ENCODE peak calls at places on chromosomes 13 and 19, in nine cellular contexts. T, L, M, I, Y, A, N, P and S are unnamed samples.

GRCh38 chr19:34291235-34291634 is 36.9 kb downstream of the GARRE1 start:
- DNase-seq in T (no peak), L (no peak), M (no peak), I (no peak), Y (no peak), A (no peak), N (no peak), P (no peak), S (no peak)

GRCh38 chr19:44988896-44989563 is 12.2 kb upstream of the RELB start:
- DNase-seq in T (peak; percentile 8), L (peak; percentile 81), M (peak; percentile 89), I (peak; percentile 40), Y (peak; percentile 48), A (peak; percentile 87), N (peak; percentile 34), P (peak; percentile 74), S (peak; percentile 83)

GRCh38 chr13:113658836-113659235 is 838 bp upstream of the ATP4B start:
- DNase-seq in T (no peak), L (no peak), M (peak; percentile 69), I (peak; percentile 0), Y (no peak), A (no peak), N (no peak), P (peak; percentile 23), S (no peak)

GRCh38 chr13:77698211-77699058 is 948 bp downstream of the SLAIN1 start:
- DNase-seq in T (no peak), L (peak; percentile 40), M (peak; percentile 85), I (peak; percentile 19), Y (no peak), A (peak; percentile 15), N (peak; percentile 21), P (peak; percentile 46), S (peak; percentile 9)

GRCh38 chr13:112622375-112622774 is 34.4 kb upstream of the TUBGCP3 start:
- DNase-seq in T (no peak), L (no peak), M (no peak), I (no peak), Y (no peak), A (no peak), N (no peak), P (no peak), S (no peak)

GRCh38 chr19:33982706-33983105 is 186.0 kb downstream of the KCTD15 start:
- DNase-seq in T (no peak), L (no peak), M (no peak), I (no peak), Y (no peak), A (no peak), N (no peak), P (no peak), S (no peak)

GRCh38 chr13:48923376-48923775 is 52.3 kb upstream of the FNDC3A start:
- DNase-seq in T (no peak), L (no peak), M (no peak), I (peak; percentile 14), Y (no peak), A (no peak), N (no peak), P (no peak), S (no peak)

GRCh38 chr13:41458939-41459753 is 1.8 kb downstream of the RGCC start:
- DNase-seq in T (no peak), L (peak; percentile 67), M (no peak), I (peak; percentile 26), Y (peak; percentile 34), A (peak; percentile 84), N (no peak), P (peak; percentile 46), S (peak; percentile 57)

GRCh38 chr13:111955412-111955769 is 111.6 kb upstream of the SOX1 start:
- DNase-seq in T (no peak), L (no peak), M (peak; percentile 60), I (no peak), Y (no peak), A (no peak), N (no peak), P (peak; percentile 15), S (no peak)

GRCh38 chr19:13610042-13610691 is 103.9 kb upstream of the CACNA1A start:
- DNase-seq in T (no peak), L (peak; percentile 44), M (no peak), I (no peak), Y (no peak), A (no peak), N (no peak), P (peak; percentile 29), S (no peak)

GRCh38 chr19:1324249-1324791 is 38.6 kb downstream of the EFNA2 start:
- DNase-seq in T (no peak), L (no peak), M (no peak), I (no peak), Y (no peak), A (no peak), N (no peak), P (no peak), S (no peak)

GRCh38 chr13:86813198-86813597 is 858.0 kb upstream of the SLITRK5 start:
- DNase-seq in T (no peak), L (no peak), M (no peak), I (no peak), Y (no peak), A (no peak), N (no peak), P (no peak), S (no peak)

GRCh38 chr13:31044658-31045620 is 112.5 kb downstream of the TEX26 start:
- DNase-seq in T (no peak), L (peak; percentile 31), M (peak; percentile 20), I (no peak), Y (peak; percentile 2), A (no peak), N (no peak), P (no peak), S (no peak)

DNA sequence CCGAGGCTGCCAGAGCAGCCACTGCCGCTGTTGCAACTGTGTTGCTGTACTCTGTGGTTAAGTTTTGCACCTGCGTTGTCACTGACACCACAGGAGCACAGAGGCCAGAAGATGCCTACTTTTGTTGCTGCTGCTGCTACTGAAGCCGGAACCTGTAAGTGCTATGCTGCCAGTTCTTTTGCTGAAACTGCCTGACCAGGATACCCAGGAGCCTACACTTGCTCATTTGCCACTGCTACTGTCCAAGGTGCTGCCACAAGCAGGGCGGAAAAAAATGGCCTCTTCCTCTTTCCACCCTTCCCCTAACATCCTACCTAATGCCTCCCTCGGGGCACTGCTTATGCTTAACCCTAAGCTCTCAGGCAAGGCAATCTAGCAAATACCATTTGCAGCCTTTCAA is 29.0 kb upstream of the NBEA start:
- DNase-seq in T (no peak), L (no peak), M (no peak), I (no peak), Y (peak; percentile 1), A (peak; percentile 39), N (no peak), P (no peak), S (peak; percentile 33)
- H3K4me3 ChIP-seq in T (no peak overlapping the region), L (no peak overlapping the region), M (no peak overlapping the region), I (no peak overlapping the region), Y (no peak overlapping the region), A (no peak overlapping the region), N (no peak overlapping the region), P (no peak overlapping the region), S (no peak overlapping the region)

DNA sequence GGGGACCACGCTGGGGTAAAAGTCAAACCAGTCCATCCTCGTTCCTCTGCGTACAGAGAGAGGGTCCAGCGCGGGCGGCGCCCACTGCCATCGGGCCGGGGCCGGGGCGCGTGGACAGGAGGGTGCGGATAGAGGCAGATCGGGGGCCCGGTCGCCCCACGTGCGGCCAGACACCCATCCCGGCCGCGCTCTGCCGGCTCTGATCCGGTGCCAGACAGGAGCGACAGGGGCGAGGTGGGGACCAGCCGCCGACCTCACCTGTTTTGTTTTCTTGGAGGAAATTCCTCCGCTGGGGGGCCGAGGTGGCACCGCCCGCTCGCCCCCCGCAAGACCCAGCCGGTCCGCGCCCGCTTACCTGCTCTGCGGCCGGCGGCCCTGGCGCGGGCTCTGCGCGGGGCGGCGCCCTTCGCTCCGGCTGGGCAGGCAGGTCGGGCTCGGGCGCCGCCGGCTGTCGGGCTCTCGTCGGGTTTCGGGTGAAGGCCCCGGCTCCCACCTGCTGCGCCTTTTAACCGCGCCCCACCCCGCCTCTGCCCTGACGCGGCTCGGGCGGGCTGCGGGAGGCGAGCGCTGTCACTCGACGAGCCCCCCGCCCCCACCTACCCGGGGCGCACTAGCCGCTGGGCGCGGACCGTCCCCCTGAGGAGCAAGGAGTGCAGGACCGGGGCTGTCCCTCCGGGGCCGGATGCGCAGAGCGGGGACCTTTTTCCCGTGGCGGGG is at the start of gene GJB6:
- DNase-seq in T (no peak), L (peak; percentile 18), M (no peak), I (no peak), Y (no peak), A (peak; percentile 16), N (no peak), P (peak; percentile 31), S (no peak)
- H3K4me3 ChIP-seq in T (no peak within 1 kb of the TSS), L (no peak within 1 kb of the TSS), M (peak within 1 kb of the TSS; percentile 13), I (peak within 1 kb of the TSS; percentile 58), Y (no peak within 1 kb of the TSS), A (no peak within 1 kb of the TSS), N (peak within 1 kb of the TSS; percentile 52), P (peak within 1 kb of the TSS; percentile 34), S (no peak within 1 kb of the TSS)

DNA sequence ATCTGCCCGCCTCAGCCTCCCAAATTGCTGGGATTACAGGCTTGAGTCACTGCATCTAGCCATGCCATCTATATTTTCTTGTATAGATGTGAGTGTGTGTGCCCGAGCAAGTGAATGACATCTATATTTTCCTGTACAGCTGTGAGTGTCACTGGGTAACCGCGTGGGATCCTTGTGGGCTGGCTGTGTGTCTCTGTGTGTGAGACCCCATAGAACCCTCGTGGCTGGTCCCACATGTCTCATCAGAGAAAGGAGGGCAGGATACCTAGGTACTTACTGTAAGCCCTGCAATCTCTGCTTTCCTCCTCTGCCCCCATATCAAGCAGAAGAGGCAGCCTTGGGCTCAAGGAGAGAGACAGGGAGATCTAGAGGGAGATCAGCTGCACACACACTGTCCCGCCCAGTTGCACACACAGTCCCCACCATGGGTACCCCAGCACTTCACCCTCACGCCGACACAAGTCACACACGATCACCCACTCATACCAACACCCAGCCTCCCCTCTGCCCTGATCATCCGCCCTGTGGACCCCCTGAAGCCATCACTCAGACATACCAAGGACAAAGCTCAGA is 658 bp downstream of the DENND1C start:
- DNase-seq in T (no peak), L (no peak), M (no peak), I (no peak), Y (no peak), A (no peak), N (no peak), P (no peak), S (no peak)
- H3K4me3 ChIP-seq in T (no peak overlapping the region), L (no peak overlapping the region), M (no peak overlapping the region), I (peak overlapping the region; percentile 44), Y (no peak overlapping the region), A (no peak overlapping the region), N (peak overlapping the region; percentile 95), P (peak overlapping the region; percentile 39), S (no peak overlapping the region)

GRCh38 chr19:41445575-41445974 is 2.6 kb downstream of the ERICH4 start:
- DNase-seq in T (no peak), L (no peak), M (peak; percentile 53), I (no peak), Y (no peak), A (no peak), N (no peak), P (no peak), S (no peak)

GRCh38 chr19:41447732-41448332 is 4.9 kb downstream of the ERICH4 start:
- DNase-seq in T (no peak), L (no peak), M (no peak), I (no peak), Y (no peak), A (no peak), N (no peak), P (no peak), S (no peak)

GRCh38 chr19:41452584-41453275 is 9.8 kb downstream of the ERICH4 start:
- DNase-seq in T (no peak), L (no peak), M (peak; percentile 61), I (no peak), Y (no peak), A (no peak), N (no peak), P (no peak), S (no peak)

GRCh38 chr19:41449865-41450178 is 6.9 kb downstream of the ERICH4 start:
- DNase-seq in T (no peak), L (no peak), M (peak; percentile 71), I (no peak), Y (no peak), A (no peak), N (no peak), P (no peak), S (no peak)

GRCh38 chr19:41449079-41449864 is 6.3 kb downstream of the ERICH4 start:
- DNase-seq in T (peak; percentile 48), L (peak; percentile 77), M (peak; percentile 95), I (peak; percentile 70), Y (peak; percentile 62), A (peak; percentile 68), N (peak; percentile 49), P (peak; percentile 77), S (peak; percentile 84)
- H3K4me3 ChIP-seq in T (peak overlapping the region; percentile 46), L (no peak overlapping the region), M (no peak overlapping the region), I (peak overlapping the region; percentile 51), Y (no peak overlapping the region), A (peak overlapping the region; percentile 69), N (peak overlapping the region; percentile 37), P (no peak overlapping the region), S (peak overlapping the region; percentile 47)